ENCODE peak calls at places on chromosome 10, in five cellular contexts. F is fibroblast of the aortic adventitia; G is COR-L47; N is stimulated activated CD8-positive, alpha-beta memory T cell treated with anti-CD3 and anti-CD28 coated beads, Interleukin-15, amount 100 ng/mL, for 24 hours; O is activated T-helper 1 cell treated with anti-CD3 and anti-CD28 coated beads, Interleukin-12 subunit alpha, Interleukin-12 subunit beta, Interleukin-2, Interleukin-4 antibody, amounts not matched to agents 30 ng/mL and 10 ng/mL and 1 ng/mL, durations not matched to agents 14 hours and 24 hours and 36 hours. K is an unnamed sample.
A peak's percentile ranks its signal among the peaks of the same experiment; 100 is the strongest.

GRCh38 chr10:36114913-36115312 is 472.8 kb upstream of the FZD8 start:
- DNase-seq in F (peak; percentile 97), G (no peak), N (no peak), O (no peak), K (no peak)

GRCh38 chr10:102230861-102231356 is 4.8 kb downstream of the ELOVL3 start:
- DNase-seq in F (no peak), G (peak; percentile 16), N (no peak), O (peak; percentile 39), K (peak; percentile 55)

GRCh38 chr10:131002031-131002861 is 309.3 kb downstream of the TCERG1L start:
- DNase-seq in F (no peak), G (no peak), N (no peak), O (no peak), K (no peak)

GRCh38 chr10:129308953-129309352 is 158.1 kb upstream of the MGMT start:
- DNase-seq in F (no peak), G (no peak), N (no peak), O (no peak), K (no peak)

GRCh38 chr10:53135213-53135896 is 362.8 kb upstream of the MBL2 start:
- DNase-seq in F (no peak), G (no peak), N (no peak), O (no peak), K (no peak)

GRCh38 chr10:43461950-43462349 is 25.0 kb downstream of the ZNF487 start:
- DNase-seq in F (peak; percentile 94), G (peak; percentile 53), N (no peak), O (peak; percentile 33), K (no peak)

GRCh38 chr10:5461914-5462840 is 37.2 kb downstream of the CALML5 start:
- DNase-seq in F (peak; percentile 40), G (no peak), N (no peak), O (no peak), K (no peak)

GRCh38 chr10:89516149-89516832 is 19.1 kb downstream of the SLC16A12 start:
- DNase-seq in F (peak; percentile 89), G (no peak), N (no peak), O (no peak), K (peak; percentile 64)

GRCh38 chr10:118951218-118951617 is 78.3 kb upstream of the NANOS1 start:
- DNase-seq in F (no peak), G (no peak), N (no peak), O (no peak), K (no peak)

GRCh38 chr10:66834802-66835201 is 91.0 kb upstream of the LRRTM3 start:
- DNase-seq in F (no peak), G (no peak), N (no peak), O (no peak), K (no peak)

GRCh38 chr10:27020243-27020642 is 80.1 kb downstream of the ANKRD26 start:
- DNase-seq in F (no peak), G (no peak), N (no peak), O (no peak), K (no peak)

GRCh38 chr10:129844191-129844590 is 119.9 kb downstream of the EBF3 start:
- DNase-seq in F (no peak), G (no peak), N (no peak), O (no peak), K (no peak)

GRCh38 chr10:23994459-23995046 is 214.4 kb upstream of the KIAA1217 start:
- DNase-seq in F (peak; percentile 70), G (no peak), N (no peak), O (peak; percentile 5), K (peak; percentile 71)

GRCh38 chr10:77770868-77771175 is 133.2 kb upstream of the KCNMA1 start:
- DNase-seq in F (no peak), G (no peak), N (no peak), O (no peak), K (no peak)

GRCh38 chr10:107139237-107139636 is 25.3 kb downstream of the SORCS1 start:
- DNase-seq in F (no peak), G (no peak), N (no peak), O (no peak), K (no peak)

GRCh38 chr10:75405201-75406143 is 3.9 kb upstream of the ZNF503 start:
- DNase-seq in F (peak; percentile 27), G (peak; percentile 13), N (no peak), O (no peak), K (peak; percentile 70)

GRCh38 chr10:44832595-44833390 is 78.3 kb upstream of the TMEM72 start:
- DNase-seq in F (no peak), G (no peak), N (no peak), O (no peak), K (no peak)

GRCh38 chr10:102645388-102645740 is 1.1 kb downstream of the TRIM8 start:
- DNase-seq in F (no peak), G (no peak), N (no peak), O (peak; percentile 17), K (no peak)

GRCh38 chr10:68171539-68172080 is 60.3 kb downstream of the ATOH7 start:
- DNase-seq in F (no peak), G (no peak), N (no peak), O (no peak), K (no peak)

GRCh38 chr10:4685904-4686643 is 139.9 kb upstream of the AKR1E2 start:
- DNase-seq in F (no peak), G (no peak), N (no peak), O (no peak), K (no peak)

GRCh38 chr10:78462221-78462620 is 428.6 kb downstream of the RPS24 start:
- DNase-seq in F (no peak), G (no peak), N (no peak), O (no peak), K (no peak)

GRCh38 chr10:97463363-97464132 is 17.6 kb downstream of the ZDHHC16 start:
- DNase-seq in F (peak; percentile 72), G (no peak), N (no peak), O (peak; percentile 18), K (peak; percentile 42)

GRCh38 chr10:5530846-5531557 is 6.2 kb downstream of the CALML3 start:
- DNase-seq in F (no peak), G (no peak), N (no peak), O (no peak), K (no peak)

GRCh38 chr10:128429835-128430513 is 303.8 kb upstream of the MKI67 start:
- DNase-seq in F (no peak), G (no peak), N (no peak), O (no peak), K (no peak)

GRCh38 chr10:35079763-35080162 is 10.4 kb downstream of the CUL2 start:
- DNase-seq in F (peak; percentile 71), G (no peak), N (no peak), O (no peak), K (no peak)

GRCh38 chr10:61108880-61109279 is 164.9 kb upstream of the RHOBTB1 start:
- DNase-seq in F (no peak), G (no peak), N (no peak), O (no peak), K (no peak)

GRCh38 chr10:124622158-124622557 is 122.0 kb downstream of the FAM53B start:
- DNase-seq in F (no peak), G (no peak), N (no peak), O (no peak), K (no peak)

GRCh38 chr10:117663750-117664149 is 121.2 kb downstream of the EMX2 start:
- DNase-seq in F (peak; percentile 33), G (no peak), N (no peak), O (peak; percentile 9), K (no peak)

GRCh38 chr10:49609283-49610014 is 661 bp upstream of the SLC18A3 start:
- DNase-seq in F (no peak), G (no peak), N (no peak), O (no peak), K (peak; percentile 17)

GRCh38 chr10:66917104-66917503 is 8.7 kb upstream of the LRRTM3 start:
- DNase-seq in F (no peak), G (no peak), N (no peak), O (no peak), K (no peak)

GRCh38 chr10:23439920-23440875 is 1.3 kb downstream of the OTUD1 start:
- DNase-seq in F (peak; percentile 49), G (no peak), N (peak; percentile 14), O (peak; percentile 28), K (peak; percentile 54)

GRCh38 chr10:104406715-104407517 is 53.3 kb downstream of the CFAP58 start:
- DNase-seq in F (peak; percentile 77), G (no peak), N (no peak), O (no peak), K (no peak)

GRCh38 chr10:3969876-3970666 is 185.1 kb upstream of the KLF6 start:
- DNase-seq in F (no peak), G (no peak), N (no peak), O (no peak), K (no peak)

GRCh38 chr10:125085281-125085680 is 75.1 kb downstream of the CTBP2 start:
- DNase-seq in F (peak; percentile 22), G (no peak), N (no peak), O (no peak), K (no peak)

GRCh38 chr10:49620286-49620810 is 6.5 kb downstream of the CHAT start:
- DNase-seq in F (no peak), G (no peak), N (no peak), O (no peak), K (no peak)

GRCh38 chr10:111455776-111456426 is 379.1 kb downstream of the ADRA2A start:
- DNase-seq in F (peak; percentile 1), G (no peak), N (no peak), O (no peak), K (no peak)

GRCh38 chr10:75658496-75658895 is 227.1 kb downstream of the LRMDA start:
- DNase-seq in F (no peak), G (no peak), N (no peak), O (no peak), K (no peak)

GRCh38 chr10:110859947-110860376 is 11.8 kb upstream of the PDCD4 start:
- DNase-seq in F (peak; percentile 92), G (no peak), N (no peak), O (no peak), K (no peak)